ENCODE peak calls at places on chromosomes 13 and 19, in six cellular contexts. S, P, N, T, L and C are unnamed samples.
A peak's percentile ranks its signal among the peaks of the same experiment; 100 is the strongest.

GRCh38 chr13:58619396-58620113 is 988.0 kb downstream of the PCDH17 start:
- DNase-seq in S (no peak), P (no peak), N (no peak), T (no peak), L (no peak), C (no peak)

GRCh38 chr19:39826311-39826945 is 7.5 kb downstream of the DYRK1B start:
- DNase-seq in S (no peak), P (no peak), N (no peak), T (no peak), L (no peak), C (no peak)

GRCh38 chr19:45508931-45509691 is 1.8 kb downstream of the VASP start:
- DNase-seq in S (peak; percentile 75), P (peak; percentile 69), N (no peak), T (peak; percentile 64), L (peak; percentile 63), C (peak; percentile 81)

GRCh38 chr13:112072531-112073244 is 5.7 kb downstream of the SOX1 start:
- DNase-seq in S (no peak), P (no peak), N (no peak), T (no peak), L (no peak), C (no peak)

GRCh38 chr19:28652790-28653189 is 560.2 kb downstream of the UQCRFS1 start:
- DNase-seq in S (no peak), P (no peak), N (no peak), T (no peak), L (no peak), C (no peak)

GRCh38 chr13:30159446-30159839 is 147.9 kb downstream of the KATNAL1 start:
- DNase-seq in S (no peak), P (no peak), N (no peak), T (no peak), L (no peak), C (no peak)

GRCh38 chr19:15210323-15210774 is 9.6 kb upstream of the NOTCH3 start:
- DNase-seq in S (no peak), P (no peak), N (no peak), T (no peak), L (peak; percentile 25), C (no peak)

GRCh38 chr19:10431254-10431942 is 11.1 kb downstream of the PDE4A start:
- DNase-seq in S (no peak), P (peak; percentile 61), N (no peak), T (peak; percentile 56), L (no peak), C (no peak)

GRCh38 chr13:42041684-42042035 is 6.8 kb upstream of the DGKH start:
- DNase-seq in S (peak; percentile 28), P (peak; percentile 36), N (no peak), T (peak; percentile 8), L (no peak), C (peak; percentile 28)

GRCh38 chr13:30375436-30375835 is 46.9 kb upstream of the UBE2L5 start:
- DNase-seq in S (no peak), P (no peak), N (no peak), T (no peak), L (no peak), C (no peak)

GRCh38 chr19:45363861-45364459 is 6.4 kb downstream of the ERCC2 start:
- DNase-seq in S (no peak), P (no peak), N (no peak), T (peak; percentile 5), L (no peak), C (peak; percentile 10)

GRCh38 chr13:20332361-20333096 is 100.4 kb upstream of the GJB6 start:
- DNase-seq in S (no peak), P (no peak), N (no peak), T (no peak), L (no peak), C (no peak)

GRCh38 chr19:33819875-33820781 is 23.5 kb downstream of the KCTD15 start:
- DNase-seq in S (no peak), P (no peak), N (no peak), T (peak; percentile 85), L (peak; percentile 53), C (no peak)

GRCh38 chr19:29889702-29890101 is 52.3 kb upstream of the URI1 start:
- DNase-seq in S (no peak), P (no peak), N (no peak), T (no peak), L (no peak), C (no peak)

GRCh38 chr13:28447989-28448388 is 46.9 kb downstream of the FLT1 start:
- DNase-seq in S (no peak), P (no peak), N (no peak), T (no peak), L (no peak), C (no peak)

GRCh38 chr19:16698914-16699313 is 20.7 kb upstream of the NWD1 start:
- DNase-seq in S (no peak), P (no peak), N (no peak), T (no peak), L (no peak), C (no peak)

GRCh38 chr19:28217064-28217463 is 995.9 kb downstream of the UQCRFS1 start:
- DNase-seq in S (no peak), P (no peak), N (peak; percentile 31), T (no peak), L (no peak), C (no peak)

GRCh38 chr13:94829201-94829600 is 116.9 kb upstream of the SOX21 start:
- DNase-seq in S (no peak), P (no peak), N (no peak), T (no peak), L (no peak), C (no peak)

GRCh38 chr13:93244918-93245280 is 18.3 kb downstream of the GPC6 start:
- DNase-seq in S (no peak), P (no peak), N (no peak), T (no peak), L (no peak), C (no peak)

GRCh38 chr19:45130888-45131615 is 29.7 kb downstream of the NKPD1 start:
- DNase-seq in S (no peak), P (no peak), N (no peak), T (no peak), L (peak; percentile 73), C (no peak)

GRCh38 chr13:107305178-107305577 is 737.2 kb upstream of the ARGLU1 start:
- DNase-seq in S (no peak), P (no peak), N (no peak), T (no peak), L (no peak), C (no peak)

DNA sequence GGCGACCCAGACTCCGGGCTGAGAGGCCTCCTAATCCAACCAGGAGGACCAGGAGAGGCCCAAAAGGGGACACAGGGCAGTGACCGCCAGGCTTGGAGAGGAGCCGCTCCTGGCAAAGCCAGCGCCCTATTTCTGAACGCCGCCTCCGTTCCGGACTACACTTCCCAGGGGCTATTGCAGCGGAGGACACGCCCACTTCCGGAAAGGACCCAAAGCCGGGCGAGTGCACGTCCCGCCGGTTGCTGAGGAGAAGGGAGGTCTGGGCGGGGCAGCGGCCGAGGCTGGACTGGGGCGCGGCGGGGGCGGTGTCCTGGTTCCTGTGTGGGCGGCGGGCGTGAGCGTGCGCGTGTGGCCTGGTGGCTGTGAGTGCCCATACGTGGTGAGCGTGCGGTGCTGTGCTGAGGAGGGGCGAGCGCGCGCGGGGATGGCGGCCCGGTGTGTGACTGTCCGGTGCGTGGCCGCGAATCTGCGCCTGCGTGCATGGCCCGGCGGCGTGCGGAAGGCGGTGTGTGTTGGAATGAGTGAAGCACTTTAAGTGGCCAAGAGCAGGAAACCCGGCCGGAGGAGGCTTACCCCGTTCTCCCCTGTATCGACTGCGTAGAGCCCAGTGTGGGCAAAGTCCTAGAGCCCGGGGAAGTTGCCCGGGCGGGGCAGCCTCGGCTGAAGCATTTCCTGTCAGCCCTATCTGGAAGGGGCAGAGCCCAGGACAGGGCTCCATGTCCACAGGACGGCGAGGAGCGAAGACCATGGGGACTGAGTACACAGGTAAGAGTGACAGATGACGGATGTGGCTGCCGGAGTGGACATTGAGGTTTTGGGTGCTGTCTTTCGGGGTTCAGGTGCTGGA is at the start of gene ZNF470:
- DNase-seq in S (peak; percentile 80), P (peak; percentile 34), N (peak; percentile 44), T (peak; percentile 18), L (no peak), C (peak; percentile 87)
- TF ChIP-seq POLR2A in S (no peak), P (peak; percentile 55), N (no peak), T (no peak), L (no peak), C (peak; percentile 61)

DNA sequence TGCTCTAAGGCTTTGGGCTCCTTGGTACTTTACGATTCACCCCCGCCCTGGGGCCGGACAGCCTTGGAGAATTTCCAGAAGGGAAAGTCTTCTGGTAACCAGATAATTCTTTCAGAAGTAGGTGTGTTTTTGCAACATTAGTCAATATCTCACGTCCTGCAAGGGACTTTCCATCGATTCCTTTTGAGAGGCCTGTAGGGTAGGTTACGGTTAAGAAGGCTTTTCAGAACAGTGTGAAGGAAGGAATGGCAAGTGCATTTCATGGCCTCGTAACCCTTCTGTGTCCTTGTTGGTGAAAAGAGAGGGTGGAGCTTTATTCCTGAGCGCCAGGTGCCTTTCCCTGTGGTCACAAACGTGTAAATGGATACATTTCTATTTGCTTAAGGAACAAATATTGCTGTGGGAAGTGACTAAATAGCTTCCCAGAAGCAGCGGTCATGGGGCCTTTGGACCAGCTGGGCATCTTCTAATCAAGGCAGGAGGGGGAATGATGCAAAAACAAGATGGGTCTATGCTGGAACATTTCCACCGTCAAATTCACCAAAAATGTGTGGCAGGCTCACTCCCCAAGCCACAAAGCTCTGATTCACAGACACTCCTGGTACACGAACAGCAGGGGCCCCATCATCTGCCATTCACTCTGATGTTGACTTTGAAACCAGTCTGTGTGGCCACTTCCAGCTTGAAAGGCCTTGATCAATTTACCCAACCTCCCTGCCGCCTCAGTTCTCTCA is 99.2 kb downstream of the ANKRD10 start:
- DNase-seq in S (no peak), P (peak; percentile 13), N (no peak), T (no peak), L (no peak), C (no peak)
- TF ChIP-seq TAF1 in S (no peak), P (no peak), N (no peak), T (no peak), L (no peak), C (no peak)

DNA sequence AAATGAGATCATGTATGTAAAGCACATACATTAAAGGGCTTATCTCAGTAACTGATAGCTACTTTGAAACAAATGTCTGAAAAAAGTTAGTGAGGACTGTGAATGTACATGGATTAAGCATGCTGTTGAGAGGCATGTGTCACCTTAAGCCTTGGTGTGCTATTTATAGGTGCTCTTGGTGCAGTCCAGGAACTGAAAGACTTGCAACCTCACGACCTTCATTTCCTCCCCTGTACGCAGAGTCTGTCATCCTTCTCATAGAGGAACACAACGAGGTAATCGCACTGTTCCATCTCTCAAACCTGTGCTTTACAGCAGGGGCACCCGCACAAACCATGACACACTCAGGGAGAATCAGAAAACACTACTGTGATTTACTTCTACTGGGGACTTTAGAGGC is 65.6 kb downstream of the UFM1 start:
- DNase-seq in S (peak; percentile 29), P (peak; percentile 72), N (no peak), T (no peak), L (no peak), C (peak; percentile 11)
- TF ChIP-seq POLR2A in S (peak; percentile 36), P (peak; percentile 66), N (no peak), T (no peak), L (no peak), C (peak; percentile 36)

GRCh38 chr13:75443356-75443958 is 38.5 kb downstream of the TBC1D4 start:
- DNase-seq in S (no peak), P (no peak), N (no peak), T (no peak), L (no peak), C (no peak)

GRCh38 chr13:75447493-75447892 is 34.5 kb downstream of the TBC1D4 start:
- DNase-seq in S (no peak), P (no peak), N (no peak), T (no peak), L (no peak), C (no peak)

GRCh38 chr13:75446874-75447273 is 35.1 kb downstream of the TBC1D4 start:
- DNase-seq in S (no peak), P (no peak), N (no peak), T (no peak), L (no peak), C (no peak)

GRCh38 chr13:75444016-75444415 is 38.0 kb downstream of the TBC1D4 start:
- DNase-seq in S (no peak), P (no peak), N (no peak), T (no peak), L (peak; percentile 29), C (no peak)

GRCh38 chr13:75445717-75446529 is 36.0 kb downstream of the TBC1D4 start:
- DNase-seq in S (no peak), P (no peak), N (no peak), T (no peak), L (no peak), C (no peak)
- TF ChIP-seq TAF1 in S (no peak), P (no peak), N (no peak), T (no peak), L (no peak), C (no peak)